ENCODE peak calls at places on chromosomes 1 and 21, in five cellular contexts. L is neural progenitor cell, S is AG04449, H is activated T-helper 1 cell treated with Interleukin-2 at 50 U/mL for 16 hours, R is EH. P is an unnamed sample.

GRCh38 chr1:31734582-31735107 is 29.5 kb downstream of the ADGRB2 start:
- DNase-seq in L (no peak), R (peak), S (no peak), H (no peak), P (no peak)

GRCh38 chr1:3611170-3612019 is at the start of gene MEGF6:
- DNase-seq in H (peak), S (no peak), L (peak), R (peak), P (peak)

GRCh38 chr1:228937851-228938247 is 202.6 kb downstream of the RHOU start:
- DNase-seq in L (peak), R (no peak), H (no peak), S (no peak), P (no peak)

GRCh38 chr1:180778782-180779398 is 133.8 kb upstream of the KIAA1614 start:
- DNase-seq in R (no peak), S (no peak), H (no peak), L (peak), P (no peak)

GRCh38 chr1:204323887-204324286 is 35.8 kb downstream of the PLEKHA6 start:
- DNase-seq in L (no peak), R (peak), H (no peak), S (no peak), P (no peak)

GRCh38 chr1:205989786-205990185 is 13.4 kb downstream of the RAB7B start:
- DNase-seq in R (no peak), S (no peak), L (no peak), H (no peak), P (no peak)

GRCh38 chr1:20470174-20470573 is 15.8 kb downstream of the CAMK2N1 start:
- DNase-seq in L (no peak), R (no peak), H (no peak), S (no peak), P (no peak)

GRCh38 chr1:28392027-28392652 is 22.6 kb downstream of the PHACTR4 start:
- DNase-seq in R (peak), S (peak), H (no peak), L (no peak), P (no peak)

GRCh38 chr1:94425821-94426484 is 7.8 kb downstream of the ABCD3 start:
- DNase-seq in H (no peak), L (no peak), S (no peak), R (no peak), P (no peak)

GRCh38 chr21:18191139-18191538 is 53.5 kb upstream of the CHODL start:
- DNase-seq in H (no peak), S (no peak), L (no peak), R (no peak), P (no peak)

GRCh38 chr1:38293530-38293929 is 246.9 kb upstream of the POU3F1 start:
- DNase-seq in H (no peak), L (no peak), S (no peak), R (no peak), P (no peak)

GRCh38 chr1:245860681-245861552 is 646.2 kb downstream of the SMYD3 start:
- DNase-seq in H (no peak), L (no peak), R (peak), S (peak), P (no peak)

GRCh38 chr1:93641527-93641926 is 40.1 kb downstream of the BCAR3 start:
- DNase-seq in S (no peak), H (no peak), L (no peak), R (peak), P (no peak)

GRCh38 chr1:77950873-77951272 is 28.0 kb downstream of the FUBP1 start:
- DNase-seq in L (no peak), S (no peak), H (no peak), R (no peak), P (no peak)

GRCh38 chr1:89085781-89086180 is 20.8 kb upstream of the GBP1 start:
- DNase-seq in S (no peak), H (no peak), L (no peak), R (peak), P (peak)

GRCh38 chr21:32412998-32413504 is 545 bp downstream of the EVA1C start:
- DNase-seq in R (peak), L (no peak), H (no peak), S (no peak), P (no peak)

P was measured in T-helper 22 cell.